ENCODE peak calls at places on chromosome 4, in ten cellular contexts. S is PC-3; W is hypothalamus; Q is type B pancreatic cell; C is LHCN-M2; B is hepatocyte; R is mesothelial cell of epicardium; D is stimulated activated CD4-positive, alpha-beta T cell treated with anti-CD3 and anti-CD28 coated beads, Interleukin-12 subunit alpha, Interleukin-12 subunit beta, amount 100 ng/mL, for 48 hours; N is upper lobe of right lung; K is HCEC 1CT. I is an unnamed sample.

GRCh38 chr4:7582313-7583096 is 147.8 kb upstream of the PSAPL1 start:
- DNase-seq in B (no peak), K (no peak), R (no peak), W (no peak), Q (no peak), D (no peak), S (no peak), N (no peak), C (no peak), I (no peak)

GRCh38 chr4:186840222-186840701 is 116.6 kb upstream of the FAT1 start:
- DNase-seq in C (no peak), Q (no peak), W (no peak), K (peak), B (no peak), N (no peak), D (no peak), S (no peak), R (no peak), I (no peak)

GRCh38 chr4:56752985-56753384 is 68.5 kb downstream of the SPINK2 start:
- DNase-seq in Q (no peak), W (no peak), D (no peak), R (peak), B (peak), N (no peak), C (no peak), S (peak), K (no peak), I (no peak)

GRCh38 chr4:156496797-156497196 is 474.8 kb downstream of the PDGFC start:
- DNase-seq in N (no peak), R (no peak), W (no peak), Q (no peak), C (peak), B (no peak), D (no peak), K (no peak), S (peak), I (no peak)

GRCh38 chr4:184548651-184549341 is 74.4 kb upstream of the IRF2 start:
- DNase-seq in S (no peak), D (no peak), R (no peak), K (no peak), N (no peak), C (no peak), Q (no peak), W (no peak), B (no peak), I (no peak)

GRCh38 chr4:123649644-123650356 is 253.2 kb downstream of the SPRY1 start:
- DNase-seq in D (no peak), C (peak), R (no peak), N (no peak), B (peak), K (peak), S (peak), Q (no peak), W (no peak), I (no peak)

GRCh38 chr4:113445286-113445685 is 316.3 kb downstream of the CAMK2D start:
- DNase-seq in B (peak), C (peak), R (no peak), S (peak), K (peak), W (no peak), D (no peak), Q (no peak), N (no peak), I (no peak)

GRCh38 chr4:723706-724105 is 18.1 kb downstream of the PCGF3 start:
- DNase-seq in B (no peak), Q (no peak), N (no peak), C (peak), D (no peak), S (no peak), W (peak), R (no peak), K (no peak), I (no peak)

GRCh38 chr4:41692717-41693345 is 55.7 kb downstream of the PHOX2B start:
- DNase-seq in Q (no peak), W (peak), S (peak), N (peak), D (peak), R (peak), C (peak), K (peak), B (peak), I (peak)

GRCh38 chr4:129545599-129546278 is 449.8 kb downstream of the C4orf33 start:
- DNase-seq in D (no peak), W (no peak), B (peak), Q (no peak), R (peak), K (no peak), N (peak), S (peak), C (no peak), I (no peak)

GRCh38 chr4:36511785-36512184 is 230.4 kb downstream of the DTHD1 start:
- DNase-seq in W (no peak), D (no peak), N (no peak), B (no peak), S (no peak), K (no peak), R (no peak), C (no peak), Q (no peak), I (no peak)

GRCh38 chr4:87530868-87531267 is 1.7 kb upstream of the SPARCL1 start:
- DNase-seq in R (no peak), W (peak), S (no peak), K (peak), N (no peak), C (peak), B (peak), Q (no peak), D (no peak), I (no peak)

GRCh38 chr4:105651879-105652640 is 56.4 kb downstream of the INTS12 start:
- DNase-seq in W (no peak), K (no peak), D (no peak), R (no peak), N (no peak), S (no peak), C (no peak), Q (no peak), B (no peak), I (no peak)